ENCODE peak calls at places on chromosome 10, in ten cellular contexts. K is Caco-2, Z is hepatocyte, L is ovary, P is fibroblast of mammary gland, A is cardiac fibroblast, M is mucosa of descending colon, D is HFF-Myc, W is dorsolateral prefrontal cortex, O is WERI-Rb-1. V is an unnamed sample.

GRCh38 chr10:48973065-48973464 is 33.4 kb upstream of the LRRC18 start:
- DNase-seq in K (no peak), L (no peak), D (no peak), Z (no peak), O (no peak), A (no peak), P (peak), M (no peak), W (no peak), V (no peak)

GRCh38 chr10:87622290-87623004 is 37.2 kb upstream of the PAPSS2 start:
- DNase-seq in Z (no peak), D (no peak), K (no peak), W (no peak), A (no peak), L (no peak), M (no peak), P (no peak), O (peak), V (no peak)

GRCh38 chr10:91162495-91163268 is 57.8 kb upstream of the PCGF5 start:
- DNase-seq in O (peak), P (peak), A (peak), L (peak), D (no peak), Z (peak), W (peak), K (peak), M (peak), V (no peak)

GRCh38 chr10:125782661-125783060 is 7.0 kb upstream of the MMP21 start:
- DNase-seq in M (no peak), A (no peak), D (no peak), L (peak), P (peak), K (no peak), W (no peak), O (peak), Z (no peak), V (no peak)

GRCh38 chr10:77616766-77617165 is 20.8 kb downstream of the KCNMA1 start:
- DNase-seq in Z (no peak), P (no peak), O (no peak), A (no peak), L (no peak), K (no peak), W (no peak), M (no peak), D (no peak), V (no peak)

GRCh38 chr10:76950354-76950753 is 687.3 kb downstream of the KCNMA1 start:
- DNase-seq in D (no peak), P (no peak), M (no peak), W (no peak), O (no peak), Z (no peak), A (no peak), L (no peak), K (no peak), V (no peak)

GRCh38 chr10:78457804-78458483 is 424.3 kb downstream of the RPS24 start:
- DNase-seq in A (peak), L (no peak), P (peak), O (no peak), D (peak), K (no peak), Z (no peak), M (no peak), W (no peak), V (peak)

GRCh38 chr10:5576780-5577472 is 52.2 kb downstream of the CALML3 start:
- DNase-seq in Z (no peak), K (no peak), L (no peak), W (no peak), O (no peak), P (no peak), A (no peak), M (no peak), D (no peak), V (no peak)

GRCh38 chr10:128411624-128412023 is 285.4 kb upstream of the MKI67 start:
- DNase-seq in W (no peak), Z (no peak), M (no peak), L (no peak), O (no peak), A (no peak), D (no peak), K (no peak), P (no peak), V (no peak)

GRCh38 chr10:49713266-49713665 is 33.8 kb downstream of the C10orf53 start:
- DNase-seq in D (no peak), A (no peak), W (no peak), O (no peak), K (no peak), P (no peak), M (no peak), Z (no peak), L (no peak), V (no peak)

GRCh38 chr10:62779487-62780248 is 24.9 kb upstream of the ADO start:
- DNase-seq in A (peak), W (no peak), L (no peak), P (peak), M (peak), D (no peak), Z (no peak), K (no peak), O (no peak), V (no peak)

GRCh38 chr10:115856580-115856979 is 416.4 kb downstream of the GFRA1 start:
- DNase-seq in L (no peak), W (no peak), Z (no peak), P (no peak), O (no peak), K (peak), M (no peak), D (no peak), A (no peak), V (no peak)

GRCh38 chr10:62992145-62992721 is 140.9 kb upstream of the NRBF2 start:
- DNase-seq in D (no peak), W (no peak), P (peak), O (no peak), A (peak), Z (no peak), M (peak), K (no peak), L (no peak), V (no peak)

GRCh38 chr10:113712024-113712423 is 32.3 kb downstream of the CASP7 start:
- DNase-seq in W (no peak), M (no peak), O (no peak), A (no peak), D (no peak), L (no peak), Z (no peak), P (no peak), K (no peak), V (no peak)

GRCh38 chr10:111990734-111991133 is 192.8 kb downstream of the GPAM start:
- DNase-seq in W (no peak), P (peak), K (peak), O (peak), Z (no peak), L (no peak), A (peak), M (no peak), D (no peak), V (no peak)

GRCh38 chr10:3132036-3133025 is 40.3 kb downstream of the PITRM1 start:
- DNase-seq in K (no peak), P (peak), M (no peak), W (no peak), D (no peak), Z (no peak), L (no peak), O (no peak), A (peak), V (no peak)

GRCh38 chr10:18793951-18794350 is 134.7 kb downstream of the ARL5B start:
- DNase-seq in D (no peak), P (peak), O (no peak), Z (peak), A (peak), M (peak), K (peak), W (no peak), L (no peak), V (no peak)
- TF ChIP-seq CTCF in D (no peak), P (peak), O (no peak), Z (peak), A (peak), M (no peak), K (peak), W (peak), L (no peak), V (peak)

DNA sequence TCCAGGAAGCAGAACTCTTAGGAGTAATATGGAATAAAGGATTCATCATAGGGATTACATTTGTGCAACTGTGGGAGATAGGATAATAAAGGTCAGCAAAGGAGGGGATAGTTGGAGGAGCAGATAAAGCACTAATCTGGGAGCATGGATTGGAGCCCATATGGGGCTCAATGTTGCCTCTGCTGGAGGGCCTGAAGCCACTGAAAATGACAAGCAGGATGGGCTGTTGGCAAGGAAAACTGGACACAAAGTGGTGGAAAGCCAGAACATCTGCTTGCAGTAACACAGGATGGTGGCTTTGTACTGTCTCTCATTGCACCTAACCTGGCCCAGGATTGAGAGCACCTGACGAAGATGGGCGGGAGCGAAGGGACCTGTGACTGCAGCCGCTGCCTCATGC is 15.0 kb upstream of the COMMD3 start:
- DNase-seq in D (no peak), A (no peak), L (no peak), Z (no peak), W (no peak), M (no peak), K (peak), P (no peak), O (peak), V (no peak)
- TF ChIP-seq CTCF in D (no peak), A (no peak), L (no peak), Z (no peak), W (no peak), M (no peak), K (no peak), P (no peak), O (peak), V (no peak)

DNA sequence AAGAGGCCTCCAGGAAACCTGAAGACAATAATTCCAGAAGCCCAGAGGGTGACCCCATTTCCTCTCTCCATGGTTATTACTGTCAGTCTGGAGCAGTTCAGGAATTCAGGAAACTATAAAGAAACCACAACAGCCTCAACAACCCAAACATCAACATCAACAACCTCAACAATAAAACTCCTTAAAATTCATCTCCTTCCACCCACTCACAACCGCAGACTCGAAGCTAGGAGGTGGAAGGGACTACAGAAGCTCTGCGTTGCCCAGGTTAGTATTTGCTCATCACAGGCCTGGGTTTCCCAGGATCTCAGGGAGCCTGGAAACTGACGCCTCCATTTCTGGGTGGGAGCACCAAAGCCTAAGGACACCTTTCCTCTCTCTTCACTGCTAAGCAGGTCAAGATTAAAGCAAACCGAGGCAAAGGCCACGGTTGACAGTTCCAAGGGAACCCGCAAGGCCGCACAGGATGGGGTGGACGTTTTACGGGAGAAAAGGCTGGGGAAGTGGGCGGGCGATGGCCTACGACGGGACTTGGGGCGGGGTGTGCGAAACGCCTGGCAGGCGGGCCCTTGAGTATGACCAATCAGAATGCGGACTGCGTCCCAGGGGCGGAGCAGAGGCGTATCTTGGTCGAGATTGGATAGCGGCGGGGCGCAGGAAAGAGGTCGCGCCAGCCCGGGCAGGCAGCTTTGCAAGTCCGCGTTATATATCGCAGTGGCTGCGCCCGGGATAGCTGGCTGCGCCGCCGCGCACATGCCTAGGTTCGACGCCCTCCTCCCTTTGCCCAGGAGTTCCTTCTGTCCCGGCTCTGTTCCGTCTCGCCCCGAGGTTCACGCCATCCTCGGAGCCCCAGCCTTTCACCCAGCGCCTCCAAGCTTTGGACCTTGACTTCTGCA is at the start of gene ELOVL3:
- DNase-seq in O (no peak), K (peak), P (peak), W (peak), L (peak), M (peak), D (peak), A (peak), Z (peak), V (peak)
- TF ChIP-seq CTCF in O (no peak), K (no peak), P (no peak), W (peak), L (no peak), M (no peak), D (no peak), A (no peak), Z (no peak), V (no peak)

GRCh38 chr10:11265486-11265885 is 247.8 kb downstream of the CELF2 start:
- DNase-seq in L (no peak), A (no peak), D (no peak), P (no peak), M (no peak), O (no peak), Z (no peak), W (no peak), K (no peak), V (no peak)

GRCh38 chr10:11272915-11273389 is 255.3 kb downstream of the CELF2 start:
- DNase-seq in O (no peak), P (no peak), A (no peak), W (no peak), Z (no peak), M (no peak), K (no peak), D (no peak), L (no peak), V (no peak)

GRCh38 chr10:11264481-11265044 is 246.9 kb downstream of the CELF2 start:
- DNase-seq in O (no peak), M (no peak), A (no peak), Z (no peak), W (no peak), D (no peak), K (no peak), P (no peak), L (no peak), V (no peak)

GRCh38 chr10:11270858-11271179 is 253.1 kb downstream of the CELF2 start:
- DNase-seq in K (no peak), D (no peak), W (no peak), Z (no peak), A (no peak), O (no peak), P (no peak), M (no peak), L (no peak), V (no peak)

GRCh38 chr10:11270135-11270857 is 252.6 kb downstream of the CELF2 start:
- DNase-seq in O (peak), A (peak), K (peak), D (peak), Z (peak), P (peak), L (peak), M (peak), W (peak), V (no peak)
- TF ChIP-seq CTCF in O (peak), A (peak), K (peak), D (peak), Z (peak), P (peak), L (peak), M (peak), W (peak), V (peak)

DNA sequence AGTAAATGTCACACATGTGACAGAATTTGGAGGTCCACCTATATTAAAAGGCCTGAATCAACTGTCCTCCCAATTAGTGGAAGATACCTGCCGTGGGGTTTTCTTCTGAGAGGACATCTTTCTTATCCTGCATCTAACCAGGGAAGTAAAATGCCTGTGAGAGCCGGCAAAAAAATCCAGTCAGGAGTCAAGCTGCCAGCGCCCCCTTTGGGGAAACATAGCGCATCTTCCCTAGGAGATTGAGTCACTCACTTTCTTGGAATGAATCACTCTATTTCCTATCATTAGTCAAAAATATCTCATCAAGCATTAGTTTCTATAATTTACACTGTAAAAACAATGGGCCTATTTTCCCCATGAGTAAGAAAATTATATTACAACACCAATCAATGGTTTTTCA is 66.4 kb upstream of the ANK3 start:
- DNase-seq in A (peak), L (no peak), Z (no peak), W (no peak), O (no peak), K (no peak), D (no peak), P (peak), M (no peak), V (no peak)
- TF ChIP-seq CTCF in A (peak), L (no peak), Z (no peak), W (no peak), O (no peak), K (no peak), D (no peak), P (peak), M (no peak), V (no peak)

GRCh38 chr10:92857904-92858514 is 9.7 kb downstream of the EXOC6 start:
- DNase-seq in A (no peak), K (no peak), P (no peak), O (no peak), D (no peak), L (no peak), Z (no peak), W (no peak), M (no peak), V (no peak)

GRCh38 chr10:92849576-92850090 is 1.3 kb downstream of the EXOC6 start:
- DNase-seq in M (no peak), L (no peak), W (no peak), K (no peak), P (no peak), D (no peak), O (no peak), A (no peak), Z (no peak), V (no peak)

GRCh38 chr10:92850186-92850585 is 1.9 kb downstream of the EXOC6 start:
- DNase-seq in K (no peak), M (no peak), Z (no peak), L (no peak), W (no peak), D (no peak), A (no peak), O (no peak), P (no peak), V (no peak)

GRCh38 chr10:92851003-92851402 is 2.7 kb downstream of the EXOC6 start:
- DNase-seq in L (no peak), K (no peak), D (no peak), Z (no peak), M (no peak), P (no peak), A (no peak), O (no peak), W (no peak), V (no peak)

GRCh38 chr10:92855560-92855959 is 7.2 kb downstream of the EXOC6 start:
- DNase-seq in K (no peak), Z (no peak), L (no peak), W (no peak), O (no peak), P (no peak), A (no peak), D (no peak), M (no peak), V (no peak)
- TF ChIP-seq CTCF in K (no peak), Z (no peak), L (no peak), W (no peak), O (no peak), P (no peak), A (no peak), D (no peak), M (no peak), V (no peak)

V was measured in AG09319.